ENCODE peak calls at places on chromosomes 2 and 18, in seven cellular contexts. W, I, H, X, P, Y and Q are unnamed samples.
A peak's percentile ranks its signal among the peaks of the same experiment; 100 is the strongest.

GRCh38 chr2:120763516-120763915 is 27.8 kb downstream of the GLI2 start:
- DNase-seq in W (peak; percentile 40), I (peak; percentile 54), H (no peak), X (no peak), P (no peak), Y (no peak), Q (no peak)

GRCh38 chr18:79680100-79680879 is 687 bp downstream of the CTDP1 start:
- DNase-seq in W (peak; percentile 62), I (peak; percentile 45), H (peak; percentile 34), X (peak; percentile 18), P (no peak), Y (no peak), Q (no peak)

GRCh38 chr18:31516432-31516831 is 18.5 kb downstream of the DSG2 start:
- DNase-seq in W (no peak), I (no peak), H (no peak), X (no peak), P (no peak), Y (no peak), Q (no peak)

GRCh38 chr2:68764041-68764780 is 29.6 kb downstream of the ARHGAP25 start:
- DNase-seq in W (peak; percentile 15), I (peak; percentile 40), H (peak; percentile 63), X (no peak), P (no peak), Y (no peak), Q (no peak)

GRCh38 chr2:74887445-74887951 is 53.6 kb downstream of the HK2 start:
- DNase-seq in W (peak; percentile 82), I (peak; percentile 65), H (peak; percentile 20), X (peak; percentile 70), P (no peak), Y (no peak), Q (peak; percentile 67)

GRCh38 chr2:231900975-231901374 is 25.2 kb downstream of the NPPC start:
- DNase-seq in W (no peak), I (no peak), H (no peak), X (no peak), P (no peak), Y (no peak), Q (no peak)

GRCh38 chr2:165891943-165892342 is 61.6 kb downstream of the TTC21B start:
- DNase-seq in W (peak; percentile 27), I (peak; percentile 38), H (no peak), X (no peak), P (no peak), Y (no peak), Q (no peak)

GRCh38 chr2:218727502-218728165 is 17.0 kb downstream of the TTLL4 start:
- DNase-seq in W (peak; percentile 52), I (peak; percentile 48), H (no peak), X (no peak), P (no peak), Y (no peak), Q (no peak)

GRCh38 chr2:25401307-25402021 is 59.7 kb upstream of the DNMT3A start:
- DNase-seq in W (no peak), I (no peak), H (no peak), X (no peak), P (no peak), Y (no peak), Q (no peak)

GRCh38 chr2:14558382-14558919 is 74.1 kb upstream of the LRATD1 start:
- DNase-seq in W (peak; percentile 11), I (no peak), H (no peak), X (no peak), P (no peak), Y (no peak), Q (no peak)

GRCh38 chr2:134231965-134232340 is 21.9 kb upstream of the MGAT5 start:
- DNase-seq in W (peak; percentile 76), I (no peak), H (peak; percentile 76), X (no peak), P (no peak), Y (no peak), Q (no peak)

GRCh38 chr2:8515864-8516533 is 165.9 kb upstream of the ID2 start:
- DNase-seq in W (no peak), I (no peak), H (no peak), X (no peak), P (no peak), Y (no peak), Q (no peak)

GRCh38 chr2:96105994-96106393 is 10.4 kb downstream of the ADRA2B start:
- DNase-seq in W (no peak), I (no peak), H (no peak), X (no peak), P (no peak), Y (no peak), Q (no peak)

GRCh38 chr2:27891063-27891819 is 712 bp downstream of the BABAM2 start:
- DNase-seq in W (peak; percentile 93), I (peak; percentile 90), H (peak; percentile 70), X (peak; percentile 59), P (peak; percentile 67), Y (peak; percentile 16), Q (no peak)

GRCh38 chr18:48860276-48861180 is 90.2 kb downstream of the SMAD7 start:
- DNase-seq in W (no peak), I (no peak), H (no peak), X (no peak), P (no peak), Y (no peak), Q (no peak)

GRCh38 chr2:132279344-132279743 is 117.6 kb upstream of the ANKRD30BL start:
- DNase-seq in W (no peak), I (no peak), H (no peak), X (no peak), P (no peak), Y (no peak), Q (no peak)

GRCh38 chr2:135055182-135055786 is 3.2 kb downstream of the RAB3GAP1 start:
- DNase-seq in W (peak; percentile 50), I (peak; percentile 43), H (peak; percentile 80), X (peak; percentile 12), P (no peak), Y (no peak), Q (no peak)

GRCh38 chr18:48635806-48636205 is 97.0 kb downstream of the CTIF start:
- DNase-seq in W (no peak), I (no peak), H (no peak), X (no peak), P (no peak), Y (no peak), Q (no peak)

GRCh38 chr2:43013821-43014345 is 212.5 kb downstream of the ZFP36L2 start:
- DNase-seq in W (no peak), I (no peak), H (no peak), X (no peak), P (no peak), Y (no peak), Q (no peak)

GRCh38 chr2:80592106-80592505 is 287.6 kb upstream of the LRRTM1 start:
- DNase-seq in W (no peak), I (no peak), H (no peak), X (no peak), P (no peak), Y (no peak), Q (no peak)

GRCh38 chr18:9743200-9744016 is 35.3 kb downstream of the RAB31 start:
- DNase-seq in W (peak; percentile 97), I (peak; percentile 93), H (peak; percentile 96), X (peak; percentile 90), P (no peak), Y (peak; percentile 37), Q (peak; percentile 79)

GRCh38 chr2:32931945-32932709 is 14.6 kb upstream of the LTBP1 start:
- DNase-seq in W (no peak), I (no peak), H (no peak), X (no peak), P (no peak), Y (peak; percentile 38), Q (no peak)

GRCh38 chr2:84273406-84273805 is 185.7 kb downstream of the SUCLG1 start:
- DNase-seq in W (no peak), I (no peak), H (no peak), X (no peak), P (no peak), Y (no peak), Q (no peak)

DNA sequence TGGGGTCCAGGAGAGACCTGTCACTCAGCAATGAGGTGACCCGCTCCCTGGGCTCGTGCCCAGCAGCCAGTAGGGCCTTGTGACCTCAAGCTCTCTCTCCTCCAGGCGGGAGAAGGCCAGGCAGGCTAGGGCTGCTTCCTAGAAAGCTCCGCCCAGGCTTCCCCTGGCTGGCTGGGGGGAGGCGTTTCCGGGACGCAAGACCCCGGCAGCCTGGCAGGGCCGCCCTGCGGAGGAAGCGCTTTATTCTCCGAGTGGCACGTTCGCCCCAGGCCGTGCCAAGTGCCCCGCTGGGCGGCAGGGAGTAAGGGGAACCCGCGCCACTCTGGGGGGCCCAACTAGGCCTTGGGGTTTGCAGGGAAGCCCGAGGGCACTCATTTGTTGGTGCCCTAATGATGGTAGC is 21.2 kb upstream of the EPAS1 start:
- DNase-seq in W (no peak), I (no peak), H (peak; percentile 13), X (no peak), P (no peak), Y (peak; percentile 62), Q (no peak)
- TF ChIP-seq CTCF in W (no peak), I (no peak), H (no peak), X (no peak), P (no peak), Y (no peak), Q (no peak)

DNA sequence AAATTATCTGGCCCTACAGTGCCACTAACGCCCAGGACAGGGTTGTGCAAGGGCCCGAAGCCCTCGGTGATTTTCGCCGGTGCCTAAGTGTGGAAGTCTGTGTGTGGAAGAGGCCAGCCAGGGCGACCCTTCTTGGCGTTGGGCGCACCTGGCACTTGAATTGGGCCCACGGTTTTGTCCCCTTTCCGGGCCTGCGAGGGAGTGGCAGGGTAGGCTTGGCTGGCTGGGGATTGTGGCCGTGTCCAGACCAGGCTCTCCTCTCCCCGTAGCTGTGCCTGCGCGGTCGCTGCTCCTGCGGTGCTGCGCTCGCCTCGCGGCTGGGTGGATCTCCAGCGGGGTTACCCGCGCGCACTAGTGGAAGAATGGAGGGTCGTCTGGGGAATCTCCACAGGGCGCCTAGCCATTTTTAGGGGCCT is 16.2 kb downstream of the EVX2 start:
- DNase-seq in W (no peak), I (no peak), H (no peak), X (no peak), P (no peak), Y (no peak), Q (no peak)
- H3K4me3 ChIP-seq in W (no peak overlapping the region), I (peak overlapping the region; percentile 25), H (peak overlapping the region; percentile 42), X (no peak overlapping the region), P (peak overlapping the region; percentile 57), Y (no peak overlapping the region), Q (peak overlapping the region; percentile 6)

DNA sequence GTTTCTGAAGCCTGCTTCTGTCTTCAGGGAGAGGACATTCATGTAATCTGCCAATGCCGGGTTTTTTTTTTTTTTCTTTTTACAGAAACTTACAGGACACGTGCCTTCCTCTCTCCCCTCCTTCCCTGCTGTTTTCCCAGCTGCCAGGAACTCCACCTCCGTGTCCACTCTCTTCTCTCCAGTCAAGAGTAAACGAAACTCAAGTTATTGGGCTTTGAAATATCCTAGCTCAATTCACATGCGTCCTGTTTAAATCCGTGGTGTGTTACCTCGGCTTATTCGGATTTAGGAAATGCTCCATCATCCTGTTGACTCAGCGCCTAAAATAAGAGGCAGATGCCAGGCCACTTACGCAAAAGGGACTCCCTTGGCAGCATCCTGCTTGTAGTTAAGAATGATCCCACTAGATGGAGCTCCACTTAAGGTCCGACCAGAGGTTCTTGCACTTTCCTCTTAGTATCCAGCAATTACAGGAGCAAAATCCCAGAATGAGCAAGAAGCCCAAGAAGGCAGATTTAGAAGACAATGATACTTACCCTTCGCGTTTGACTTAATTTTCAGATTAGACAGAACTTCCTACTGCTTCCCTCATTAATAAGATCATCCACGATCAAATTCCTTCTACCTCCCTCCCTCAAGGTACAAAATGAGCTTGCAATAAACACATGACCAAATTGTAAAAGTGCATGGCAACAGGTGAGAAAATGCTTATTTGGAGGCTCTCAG is 97.2 kb upstream of the ZCCHC2 start:
- DNase-seq in W (peak; percentile 98), I (peak; percentile 98), H (peak; percentile 90), X (peak; percentile 94), P (peak; percentile 86), Y (peak; percentile 40), Q (peak; percentile 88)
- TF ChIP-seq CTCF in W (peak; percentile 90), I (peak; percentile 89), H (peak; percentile 91), X (peak; percentile 79), P (peak; percentile 89), Y (peak; percentile 75), Q (peak; percentile 74)

GRCh38 chr2:172426635-172427255 is 641 bp upstream of the ITGA6 start:
- DNase-seq in W (no peak), I (no peak), H (no peak), X (no peak), P (no peak), Y (no peak), Q (no peak)
- H3K4me3 ChIP-seq in W (peak overlapping the region; percentile 21), I (peak overlapping the region; percentile 77), H (peak overlapping the region; percentile 73), X (peak overlapping the region; percentile 63), P (peak overlapping the region; percentile 88), Y (peak overlapping the region; percentile 59), Q (peak overlapping the region; percentile 71)